ENCODE peak calls at places on chromosomes 11 and 22, in seven cellular contexts. K is K562, Q is H1, H is HCT116, P is GM12878, A is Panc1, N is HepG2. F is an unnamed sample.

GRCh38 chr11:63558459-63559157 is 4.6 kb downstream of the PLAAT2 start:
- DNase-seq in K (no peak), Q (no peak), H (no peak), P (no peak), A (no peak), N (no peak), F (no peak)

GRCh38 chr11:107249054-107249453 is 208.6 kb downstream of the CWF19L2 start:
- DNase-seq in K (no peak), Q (no peak), H (no peak), P (no peak), A (no peak), N (no peak), F (no peak)

GRCh38 chr22:23305922-23306374 is 125.6 kb downstream of the BCR start:
- DNase-seq in K (no peak), Q (no peak), H (no peak), P (no peak), A (no peak), N (no peak), F (peak)

GRCh38 chr11:121194731-121195596 is 93.9 kb downstream of the TECTA start:
- DNase-seq in K (peak), Q (no peak), H (peak), P (peak), A (peak), N (peak), F (peak)

GRCh38 chr11:76762867-76763572 is 20.1 kb upstream of the TSKU start:
- DNase-seq in K (no peak), Q (no peak), H (no peak), P (no peak), A (no peak), N (no peak), F (no peak)

GRCh38 chr11:70509476-70509875 is 111.1 kb downstream of the CTTN start:
- DNase-seq in K (no peak), Q (no peak), H (no peak), P (no peak), A (no peak), N (no peak), F (no peak)

GRCh38 chr22:21632237-21632895 is at the start of gene CCDC116:
- DNase-seq in K (peak), Q (no peak), H (no peak), P (no peak), A (no peak), N (peak), F (peak)

GRCh38 chr11:117076941-117077659 is 21.1 kb downstream of the SIK3 start:
- DNase-seq in K (no peak), Q (no peak), H (no peak), P (peak), A (no peak), N (peak), F (no peak)

GRCh38 chr22:42844756-42845155 is 12.3 kb downstream of the ARFGAP3 start:
- DNase-seq in K (no peak), Q (no peak), H (peak), P (no peak), A (no peak), N (no peak), F (no peak)

GRCh38 chr22:49971232-49972162 is 10.9 kb downstream of the PIM3 start:
- DNase-seq in K (peak), Q (no peak), H (no peak), P (no peak), A (no peak), N (no peak), F (peak)

GRCh38 chr11:120424970-120425332 is 86.6 kb upstream of the GRIK4 start:
- DNase-seq in K (no peak), Q (no peak), H (no peak), P (no peak), A (no peak), N (no peak), F (no peak)

GRCh38 chr11:132409591-132410375 is 1039.4 kb downstream of the NTM start:
- DNase-seq in K (no peak), Q (no peak), H (no peak), P (no peak), A (no peak), N (no peak), F (no peak)
- TF ChIP-seq SIN3A in K (no peak), Q (no peak), H (no peak), P (no peak), A (no peak), N (no peak), F (no peak)

GRCh38 chr11:61098778-61099177 is 3.5 kb upstream of the CD5 start:
- DNase-seq in K (no peak), Q (no peak), H (no peak), P (no peak), A (no peak), N (no peak), F (no peak)

GRCh38 chr11:61103851-61104423 is 1.6 kb downstream of the CD5 start:
- DNase-seq in K (no peak), Q (no peak), H (no peak), P (no peak), A (no peak), N (no peak), F (no peak)

GRCh38 chr11:61104963-61105362 is 2.7 kb downstream of the CD5 start:
- DNase-seq in K (no peak), Q (no peak), H (no peak), P (no peak), A (no peak), N (no peak), F (no peak)

GRCh38 chr11:61106296-61106695 is 4.0 kb downstream of the CD5 start:
- DNase-seq in K (no peak), Q (no peak), H (no peak), P (no peak), A (no peak), N (no peak), F (no peak)

GRCh38 chr11:61102667-61103491 is 590 bp downstream of the CD5 start:
- DNase-seq in K (no peak), Q (no peak), H (no peak), P (no peak), A (no peak), N (no peak), F (no peak)
- TF ChIP-seq SIN3A in K (no peak), Q (no peak), H (no peak), P (no peak), A (no peak), N (no peak), F (no peak)

GRCh38 chr11:92475316-92475715 is 250.7 kb downstream of the FAT3 start:
- DNase-seq in K (no peak), Q (no peak), H (no peak), P (no peak), A (no peak), N (no peak), F (no peak)

GRCh38 chr11:92480519-92480918 is 255.9 kb downstream of the FAT3 start:
- DNase-seq in K (no peak), Q (no peak), H (no peak), P (no peak), A (no peak), N (no peak), F (no peak)

GRCh38 chr11:92473736-92474135 is 249.1 kb downstream of the FAT3 start:
- DNase-seq in K (no peak), Q (no peak), H (no peak), P (no peak), A (no peak), N (no peak), F (no peak)

GRCh38 chr11:92475824-92476223 is 251.2 kb downstream of the FAT3 start:
- DNase-seq in K (no peak), Q (no peak), H (no peak), P (no peak), A (no peak), N (no peak), F (no peak)

DNA sequence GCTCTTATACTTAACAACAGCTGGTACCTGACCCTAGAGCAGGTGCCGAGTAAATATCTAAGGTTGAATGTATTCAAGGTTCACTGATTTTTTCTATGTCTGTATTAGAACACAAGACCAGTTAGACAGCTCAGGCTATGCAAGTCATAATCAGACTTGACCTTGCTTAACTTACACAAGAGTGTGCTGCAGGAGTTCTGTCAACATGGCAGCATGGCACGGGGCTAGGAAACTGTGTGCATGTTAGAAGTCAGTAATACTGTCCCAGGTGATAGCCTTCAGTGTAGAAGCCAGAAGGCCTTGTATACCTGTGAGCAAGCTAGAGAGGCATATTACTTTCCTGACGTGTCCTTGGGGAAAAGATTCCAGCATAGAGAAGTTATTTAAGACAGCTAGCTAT is 253.1 kb downstream of the FAT3 start:
- DNase-seq in K (no peak), Q (no peak), H (no peak), P (no peak), A (no peak), N (no peak), F (no peak)
- TF ChIP-seq SIN3A in K (no peak), Q (no peak), H (no peak), P (no peak), A (no peak), N (no peak), F (no peak)

DNA sequence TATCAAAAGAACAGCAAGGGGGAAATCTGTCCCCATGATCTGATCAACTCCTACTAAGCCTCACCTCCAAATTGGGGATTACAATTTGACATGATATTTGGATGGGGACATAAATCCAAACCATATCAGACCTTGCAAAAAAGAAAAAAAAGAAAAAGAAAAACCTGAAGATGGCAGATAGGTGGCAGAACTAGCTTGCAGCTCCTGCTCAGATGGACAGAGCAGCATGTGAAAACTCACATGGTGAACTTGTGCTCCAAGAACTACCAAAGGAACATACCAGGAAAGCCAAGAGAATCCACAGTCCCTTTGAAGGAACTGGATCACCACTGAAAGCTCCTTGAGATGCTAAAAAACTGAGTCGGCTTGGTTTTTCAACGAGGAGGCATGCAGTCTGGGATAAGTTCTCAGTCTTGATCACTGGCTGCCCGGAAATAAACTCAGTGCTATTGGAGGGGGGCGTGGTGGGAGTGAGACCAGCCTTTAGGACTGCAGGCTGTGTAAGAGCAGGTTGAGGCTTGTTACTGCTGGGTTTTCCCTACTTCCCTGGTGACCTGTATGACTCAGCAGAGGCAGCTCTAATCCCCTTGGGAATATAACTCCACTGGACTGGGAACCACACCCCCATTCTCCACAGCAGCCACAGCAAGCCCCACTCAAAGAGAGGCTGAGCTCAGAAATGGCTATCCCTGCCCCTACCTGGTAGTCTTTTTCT is 358.3 kb upstream of the ARHGAP42 start:
- DNase-seq in K (no peak), Q (no peak), H (no peak), P (no peak), A (no peak), N (no peak), F (no peak)
- TF ChIP-seq SIN3A in K (no peak), Q (no peak), H (no peak), P (no peak), A (no peak), N (no peak), F (no peak)

GRCh38 chr11:125968363-125968762 is 22.5 kb downstream of the VSIG10L2 start:
- DNase-seq in K (no peak), Q (no peak), H (no peak), P (no peak), A (no peak), N (peak), F (no peak)

GRCh38 chr11:125971618-125972017 is 25.8 kb downstream of the VSIG10L2 start:
- DNase-seq in K (no peak), Q (no peak), H (no peak), P (no peak), A (no peak), N (no peak), F (peak)

GRCh38 chr11:125967515-125967914 is 21.7 kb downstream of the VSIG10L2 start:
- DNase-seq in K (no peak), Q (no peak), H (no peak), P (no peak), A (no peak), N (no peak), F (no peak)
- TF ChIP-seq SIN3A in K (no peak), Q (no peak), H (no peak), P (no peak), A (no peak), N (no peak), F (no peak)

GRCh38 chr22:44827666-44828065 is 75.3 kb downstream of the ARHGAP8 start:
- DNase-seq in K (no peak), Q (no peak), H (no peak), P (no peak), A (no peak), N (no peak), F (no peak)

GRCh38 chr22:44823806-44824205 is 71.4 kb downstream of the ARHGAP8 start:
- DNase-seq in K (no peak), Q (no peak), H (no peak), P (no peak), A (no peak), N (no peak), F (no peak)

GRCh38 chr22:44824271-44824670 is 71.9 kb downstream of the ARHGAP8 start:
- DNase-seq in K (no peak), Q (no peak), H (no peak), P (no peak), A (no peak), N (no peak), F (no peak)

GRCh38 chr22:44823396-44823795 is 71.0 kb downstream of the ARHGAP8 start:
- DNase-seq in K (no peak), Q (no peak), H (no peak), P (no peak), A (no peak), N (no peak), F (no peak)

GRCh38 chr22:44825310-44826150 is 73.2 kb downstream of the ARHGAP8 start:
- DNase-seq in K (no peak), Q (no peak), H (no peak), P (no peak), A (no peak), N (no peak), F (peak)
- TF ChIP-seq SIN3A in K (no peak), Q (no peak), H (no peak), P (no peak), A (no peak), N (no peak), F (no peak)